ENCODE peak calls at places on chromosomes 3 and 15, in four cellular contexts. One of them, this sample, is unnamed.

GRCh38 chr3:29279830-29280229 is 1.0 kb upstream of the RBMS3 start:
- DNase-seq in HepG2: no peak
- DNase-seq in GM12878: no peak
- DNase-seq in H1: no peak
- DNase-seq in this sample: peak

GRCh38 chr3:123143669-123144411 is 57.9 kb upstream of the SEC22A start:
- DNase-seq in HepG2: peak
- DNase-seq in H1: peak
- DNase-seq in GM12878: no peak
- DNase-seq in this sample: no peak

GRCh38 chr15:64869501-64869900 is 27.8 kb downstream of the PLEKHO2 start:
- DNase-seq in GM12878: no peak
- DNase-seq in HepG2: no peak
- DNase-seq in H1: no peak
- DNase-seq in this sample: no peak

GRCh38 chr3:41202834-41203345 is 3.6 kb downstream of the CTNNB1 start:
- DNase-seq in GM12878: no peak
- DNase-seq in H1: no peak
- DNase-seq in HepG2: peak
- DNase-seq in this sample: peak

GRCh38 chr3:38601971-38602550 is 47.4 kb downstream of the SCN5A start:
- DNase-seq in HepG2: no peak
- DNase-seq in H1: no peak
- DNase-seq in GM12878: no peak
- DNase-seq in this sample: peak

GRCh38 chr3:194487289-194488006 is 646 bp upstream of the ATP13A3 start:
- DNase-seq in HepG2: no peak
- DNase-seq in H1: no peak
- DNase-seq in GM12878: no peak
- DNase-seq in this sample: peak

GRCh38 chr15:64422697-64423096 is 35.1 kb downstream of the TRIP4 start:
- DNase-seq in H1: no peak
- DNase-seq in HepG2: no peak
- DNase-seq in GM12878: no peak
- DNase-seq in this sample: no peak

GRCh38 chr3:156761713-156762575 is 64.2 kb upstream of the LEKR1 start:
- DNase-seq in H1: no peak
- DNase-seq in GM12878: no peak
- DNase-seq in HepG2: no peak
- DNase-seq in this sample: no peak

GRCh38 chr15:98981851-98982722 is 25.5 kb downstream of the PGPEP1L start:
- DNase-seq in GM12878: peak
- DNase-seq in H1: no peak
- DNase-seq in HepG2: no peak
- DNase-seq in this sample: no peak

GRCh38 chr3:125125822-125126245 is 70.0 kb upstream of the HEG1 start:
- DNase-seq in H1: no peak
- DNase-seq in GM12878: no peak
- DNase-seq in HepG2: peak
- DNase-seq in this sample: peak

GRCh38 chr3:89867286-89867685 is 759.9 kb downstream of the EPHA3 start:
- DNase-seq in GM12878: no peak
- DNase-seq in HepG2: no peak
- DNase-seq in H1: no peak
- DNase-seq in this sample: no peak

GRCh38 chr15:75508741-75509532 is 57.4 kb upstream of the SIN3A start:
- DNase-seq in HepG2: peak
- DNase-seq in H1: no peak
- DNase-seq in GM12878: no peak
- DNase-seq in this sample: peak

GRCh38 chr3:25412269-25412668 is 15.8 kb upstream of the RARB start:
- DNase-seq in GM12878: no peak
- DNase-seq in HepG2: no peak
- DNase-seq in H1: no peak
- DNase-seq in this sample: no peak

GRCh38 chr3:145936986-145937385 is 224.0 kb downstream of the PLOD2 start:
- DNase-seq in GM12878: no peak
- DNase-seq in HepG2: no peak
- DNase-seq in H1: no peak
- DNase-seq in this sample: no peak

GRCh38 chr3:17745301-17745700 is 2.9 kb upstream of the TBC1D5 start:
- DNase-seq in GM12878: no peak
- DNase-seq in H1: no peak
- DNase-seq in HepG2: no peak
- DNase-seq in this sample: no peak

GRCh38 chr15:39195988-39196486 is 384.8 kb upstream of the THBS1 start:
- DNase-seq in GM12878: no peak
- DNase-seq in HepG2: no peak
- DNase-seq in H1: no peak
- DNase-seq in this sample: no peak

GRCh38 chr15:83278191-83278590 is 6.3 kb downstream of the BNC1 start:
- DNase-seq in H1: no peak
- DNase-seq in GM12878: no peak
- DNase-seq in HepG2: no peak
- DNase-seq in this sample: no peak

GRCh38 chr3:53346922-53347260 is 452 bp downstream of the DCP1A start:
- DNase-seq in GM12878: no peak
- DNase-seq in HepG2: no peak
- DNase-seq in H1: no peak
- DNase-seq in this sample: no peak
- TF ChIP-seq SIN3A in GM12878: peak
- TF ChIP-seq SIN3A in HepG2: no peak
- TF ChIP-seq SIN3A in H1: no peak
- TF ChIP-seq SIN3A in this sample: no peak

DNA sequence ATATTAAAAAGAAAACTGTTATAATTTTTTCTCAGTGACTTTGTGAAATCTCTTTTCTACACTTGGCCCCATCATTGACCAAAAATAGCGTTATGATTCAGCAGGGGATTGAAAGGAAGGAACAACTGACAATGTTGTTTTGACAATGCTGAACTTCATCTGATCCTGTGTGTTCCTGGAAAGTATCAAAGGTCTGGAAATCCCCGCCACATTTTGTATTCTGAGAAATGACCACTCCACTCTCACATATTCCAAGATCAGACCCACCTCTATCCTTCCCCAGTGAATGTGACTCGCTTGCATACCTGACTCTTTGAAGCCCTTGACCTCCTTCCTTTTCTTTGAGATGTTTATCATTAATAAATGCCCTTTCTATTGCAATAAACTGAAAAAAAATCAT is 9.7 kb upstream of the RIOX2 start:
- DNase-seq in HepG2: no peak
- DNase-seq in GM12878: no peak
- DNase-seq in H1: no peak
- DNase-seq in this sample: no peak
- TF ChIP-seq TCF12 in HepG2: no peak
- TF ChIP-seq TCF12 in GM12878: no peak
- TF ChIP-seq TCF12 in H1: no peak
- TF ChIP-seq TCF12 in this sample: no peak

DNA sequence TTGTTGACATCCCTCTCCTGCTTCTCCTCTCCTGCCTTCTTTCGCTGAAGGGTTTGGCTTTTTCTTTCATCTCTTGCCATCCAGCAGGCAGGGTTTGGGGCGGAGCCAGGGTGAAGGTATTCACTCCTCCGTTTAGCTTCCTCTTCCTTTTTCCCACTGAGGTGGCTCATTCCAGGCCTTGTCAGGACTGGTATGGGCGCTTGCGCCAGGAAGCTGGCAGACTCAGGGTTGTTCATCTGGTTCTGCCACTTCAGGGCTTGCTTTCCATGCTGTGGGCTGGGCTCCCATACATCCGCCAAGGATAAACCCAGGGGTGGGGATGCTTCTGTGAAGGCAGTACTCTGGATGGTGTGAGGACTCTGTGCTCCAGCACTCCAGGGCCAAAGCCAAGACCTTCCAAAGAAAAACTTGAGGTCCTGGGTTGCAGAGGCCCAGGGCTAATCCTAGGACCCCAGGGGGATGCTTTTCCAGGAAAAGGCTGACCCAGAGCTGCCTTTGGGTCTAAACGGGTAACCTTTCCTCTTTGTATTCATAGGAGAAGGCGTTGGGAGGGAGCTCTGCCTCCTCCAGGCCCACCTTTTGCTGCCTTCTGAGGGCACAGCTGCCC is 7.7 kb upstream of the AMOTL2 start:
- DNase-seq in HepG2: no peak
- DNase-seq in GM12878: no peak
- DNase-seq in H1: no peak
- DNase-seq in this sample: no peak
- TF ChIP-seq SIN3A in HepG2: no peak
- TF ChIP-seq SIN3A in GM12878: no peak
- TF ChIP-seq SIN3A in H1: no peak
- TF ChIP-seq SIN3A in this sample: no peak

DNA sequence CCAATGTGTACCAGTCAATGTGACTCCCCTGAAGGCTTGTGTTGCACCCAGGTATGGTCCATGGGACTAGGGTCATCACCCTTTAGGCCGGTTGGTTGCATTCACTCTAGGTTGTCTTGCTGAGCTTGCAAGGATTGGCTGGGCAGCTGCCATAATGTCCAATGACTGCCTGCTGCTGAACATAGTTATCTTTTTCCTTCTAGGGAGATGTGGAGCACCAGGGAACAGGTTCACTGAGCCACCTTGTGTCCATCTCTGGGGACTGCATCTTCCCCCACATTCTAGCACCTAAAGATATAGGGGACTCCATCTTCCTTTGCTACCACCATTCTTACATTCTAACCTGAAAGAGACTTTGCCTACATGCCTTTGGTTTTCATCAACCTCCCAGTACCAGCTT is 580.4 kb upstream of the TBL1XR1 start:
- DNase-seq in HepG2: peak
- DNase-seq in H1: no peak
- DNase-seq in GM12878: peak
- DNase-seq in this sample: peak
- TF ChIP-seq TCF12 in HepG2: no peak
- TF ChIP-seq TCF12 in H1: no peak
- TF ChIP-seq TCF12 in GM12878: no peak
- TF ChIP-seq TCF12 in this sample: no peak

GRCh38 chr3:188744166-188744565 is 427.6 kb upstream of the TPRG1 start:
- DNase-seq in H1: no peak
- DNase-seq in GM12878: no peak
- DNase-seq in HepG2: no peak
- DNase-seq in this sample: no peak
- TF ChIP-seq SIN3A in H1: no peak
- TF ChIP-seq SIN3A in GM12878: no peak
- TF ChIP-seq SIN3A in HepG2: no peak
- TF ChIP-seq SIN3A in this sample: no peak

GRCh38 chr15:66673410-66674322 is 28.4 kb upstream of the SMAD6 start:
- DNase-seq in H1: peak
- DNase-seq in HepG2: no peak
- DNase-seq in GM12878: no peak
- DNase-seq in this sample: no peak
- TF ChIP-seq TCF12 in H1: no peak
- TF ChIP-seq TCF12 in HepG2: no peak
- TF ChIP-seq TCF12 in GM12878: no peak
- TF ChIP-seq TCF12 in this sample: no peak

GRCh38 chr3:196739671-196740475 is at the start of gene PAK2:
- DNase-seq in GM12878: peak
- DNase-seq in H1: peak
- DNase-seq in HepG2: peak
- DNase-seq in this sample: peak

GRCh38 chr3:196736670-196737374 is 2.8 kb upstream of the PAK2 start:
- DNase-seq in HepG2: peak
- DNase-seq in H1: no peak
- DNase-seq in GM12878: no peak
- DNase-seq in this sample: no peak

GRCh38 chr3:196740476-196741400 is 1.1 kb downstream of the PAK2 start:
- DNase-seq in GM12878: no peak
- DNase-seq in H1: no peak
- DNase-seq in HepG2: peak
- DNase-seq in this sample: peak

GRCh38 chr3:196737655-196738054 is 2.0 kb upstream of the PAK2 start:
- DNase-seq in HepG2: peak
- DNase-seq in GM12878: no peak
- DNase-seq in H1: no peak
- DNase-seq in this sample: no peak

GRCh38 chr3:196735751-196736150 is 3.9 kb upstream of the PAK2 start:
- DNase-seq in H1: no peak
- DNase-seq in GM12878: no peak
- DNase-seq in HepG2: no peak
- DNase-seq in this sample: no peak
- TF ChIP-seq SIN3A in H1: no peak
- TF ChIP-seq SIN3A in GM12878: no peak
- TF ChIP-seq SIN3A in HepG2: no peak
- TF ChIP-seq SIN3A in this sample: no peak

This sample was measured in SK-N-SH.